ENCODE peak calls at places on chromosomes 16 and 17, in eight cellular contexts. H is HEK293T, P is SJSA1, G is mucosa of descending colon, U is NCI-H1105 treated with DMSO at 0.1 percent for 48 hours, S is tibial artery, Y is heart right ventricle, O is AG20443. L is an unnamed sample.
A peak's percentile ranks its signal among the peaks of the same experiment; 100 is the strongest.

GRCh38 chr16:2584742-2585650 is 47.2 kb downstream of the PDPK1 start:
- DNase-seq in G (peak; percentile 46), O (peak; percentile 45), U (no peak), Y (peak; percentile 53), S (no peak), H (no peak), P (no peak), L (no peak)

GRCh38 chr16:75250809-75251279 is 580 bp downstream of the BCAR1 start:
- DNase-seq in Y (peak; percentile 50), H (peak; percentile 62), P (peak; percentile 60), G (peak; percentile 78), S (no peak), U (no peak), O (peak; percentile 74), L (no peak)

GRCh38 chr17:78130080-78130438 is 512 bp upstream of the TMC8 start:
- DNase-seq in P (no peak), G (no peak), U (no peak), Y (no peak), O (no peak), S (no peak), H (no peak), L (no peak)

GRCh38 chr16:85120006-85120340 is 7.7 kb upstream of the CIBAR2 start:
- DNase-seq in U (no peak), H (no peak), S (no peak), G (no peak), Y (no peak), O (no peak), P (no peak), L (no peak)

GRCh38 chr17:79420318-79421243 is 190.3 kb downstream of the RBFOX3 start:
- DNase-seq in P (peak; percentile 26), S (no peak), Y (no peak), O (peak; percentile 30), G (no peak), U (no peak), H (peak; percentile 35), L (no peak)

GRCh38 chr17:52158450-52159042 is at the start of gene CA10:
- DNase-seq in Y (no peak), S (no peak), O (peak; percentile 8), H (no peak), P (no peak), G (no peak), U (peak; percentile 27), L (no peak)

GRCh38 chr16:57993897-57994296 is 6.6 kb downstream of the ZNF319 start:
- DNase-seq in S (no peak), G (no peak), U (no peak), Y (no peak), O (no peak), H (no peak), P (no peak), L (no peak)

GRCh38 chr17:66715745-66716156 is 119.2 kb upstream of the CACNG5 start:
- DNase-seq in U (peak; percentile 79), P (peak; percentile 57), G (no peak), H (peak; percentile 75), Y (no peak), O (peak; percentile 76), S (no peak), L (no peak)

GRCh38 chr17:47846741-47847340 is 4.1 kb downstream of the SP6 start:
- DNase-seq in Y (no peak), O (no peak), H (no peak), P (no peak), G (no peak), S (no peak), U (no peak), L (no peak)

GRCh38 chr17:81967533-81968395 is 6.8 kb upstream of the NOTUM start:
- DNase-seq in O (peak; percentile 84), G (peak; percentile 88), H (no peak), P (peak; percentile 62), U (peak; percentile 75), Y (peak; percentile 79), S (peak; percentile 54), L (peak; percentile 11)

GRCh38 chr16:75599452-75600277 is 23.4 kb downstream of the ADAT1 start:
- DNase-seq in P (no peak), U (no peak), Y (no peak), O (no peak), G (no peak), H (no peak), S (no peak), L (no peak)

GRCh38 chr17:79574108-79574507 is 36.7 kb downstream of the RBFOX3 start:
- DNase-seq in Y (no peak), G (no peak), H (no peak), O (no peak), P (no peak), U (no peak), S (no peak), L (no peak)

GRCh38 chr16:86608301-86608747 is 30.0 kb downstream of the FOXL1 start:
- DNase-seq in Y (no peak), O (no peak), P (peak; percentile 93), U (no peak), G (no peak), S (no peak), H (no peak), L (no peak)

GRCh38 chr16:31141489-31142108 is 6.1 kb upstream of the PRSS8 start:
- DNase-seq in Y (peak; percentile 38), S (no peak), U (no peak), H (peak; percentile 25), G (peak; percentile 71), O (peak; percentile 65), P (no peak), L (peak; percentile 27)